ENCODE peak calls at places on chromosomes 16 and 17, in nine cellular contexts. O, C, K, Z, G, X, J, P and M are unnamed samples.

GRCh38 chr16:81645303-81645702 is 133.8 kb upstream of the PLCG2 start:
- DNase-seq in O (no peak), C (peak), K (no peak), Z (peak), G (peak), X (no peak), J (no peak), P (peak), M (no peak)

GRCh38 chr17:63542942-63543821 is 7.1 kb upstream of the DCAF7 start:
- DNase-seq in O (no peak), C (no peak), K (no peak), Z (no peak), G (no peak), X (no peak), J (peak), P (no peak), M (no peak)

GRCh38 chr16:78647019-78647418 is 547.6 kb downstream of the WWOX start:
- DNase-seq in O (no peak), C (no peak), K (no peak), Z (no peak), G (no peak), X (no peak), J (no peak), P (no peak), M (no peak)

GRCh38 chr17:83054518-83055125 is 24.8 kb upstream of the METRNL start:
- DNase-seq in O (no peak), C (no peak), K (peak), Z (no peak), G (no peak), X (no peak), J (no peak), P (peak), M (no peak)

GRCh38 chr17:13568746-13569739 is 32.7 kb downstream of the HS3ST3A1 start:
- DNase-seq in O (no peak), C (no peak), K (no peak), Z (no peak), G (peak), X (no peak), J (no peak), P (no peak), M (no peak)

GRCh38 chr17:6079155-6079554 is 9.0 kb downstream of the WSCD1 start:
- DNase-seq in O (no peak), C (no peak), K (no peak), Z (no peak), G (no peak), X (no peak), J (no peak), P (no peak), M (no peak)

GRCh38 chr16:80887062-80887461 is 82.7 kb upstream of the CDYL2 start:
- DNase-seq in O (no peak), C (no peak), K (no peak), Z (no peak), G (no peak), X (no peak), J (no peak), P (no peak), M (no peak)

GRCh38 chr17:57032343-57032742 is 52.7 kb upstream of the AKAP1 start:
- DNase-seq in O (no peak), C (no peak), K (no peak), Z (no peak), G (no peak), X (no peak), J (no peak), P (peak), M (no peak)

GRCh38 chr16:58046054-58046881 is 20.7 kb downstream of the MMP15 start:
- DNase-seq in O (no peak), C (no peak), K (no peak), Z (no peak), G (no peak), X (no peak), J (no peak), P (no peak), M (no peak)

GRCh38 chr17:43992641-43993040 is 11.8 kb upstream of the NAGS start:
- DNase-seq in O (no peak), C (no peak), K (no peak), Z (no peak), G (no peak), X (no peak), J (no peak), P (peak), M (no peak)

GRCh38 chr17:7841622-7842379 is 7.8 kb downstream of the KDM6B start:
- DNase-seq in O (peak), C (peak), K (peak), Z (peak), G (peak), X (peak), J (peak), P (peak), M (peak)

GRCh38 chr17:61467416-61468262 is 15.4 kb downstream of the TBX4 start:
- DNase-seq in O (no peak), C (peak), K (peak), Z (peak), G (peak), X (no peak), J (peak), P (peak), M (no peak)

GRCh38 chr16:27625050-27625697 is 75.2 kb downstream of the KATNIP start:
- DNase-seq in O (no peak), C (peak), K (no peak), Z (peak), G (no peak), X (no peak), J (no peak), P (no peak), M (no peak)

GRCh38 chr17:82888583-82889495 is 49.0 kb upstream of the ZNF750 start:
- DNase-seq in O (peak), C (no peak), K (no peak), Z (no peak), G (no peak), X (no peak), J (peak), P (peak), M (no peak)

GRCh38 chr16:72836985-72837384 is 210.9 kb downstream of the ZFHX3 start:
- DNase-seq in O (no peak), C (no peak), K (no peak), Z (no peak), G (no peak), X (no peak), J (no peak), P (no peak), M (no peak)

GRCh38 chr16:11801481-11802021 is 4.5 kb upstream of the ZC3H7A start:
- DNase-seq in O (no peak), C (peak), K (no peak), Z (no peak), G (no peak), X (no peak), J (no peak), P (no peak), M (no peak)

GRCh38 chr16:75379911-75380847 is 53.1 kb downstream of the CFDP1 start:
- DNase-seq in O (peak), C (no peak), K (no peak), Z (no peak), G (no peak), X (no peak), J (no peak), P (peak), M (peak)

GRCh38 chr17:69796093-69796492 is 278.9 kb upstream of the KCNJ16 start:
- DNase-seq in O (no peak), C (no peak), K (no peak), Z (no peak), G (no peak), X (no peak), J (no peak), P (no peak), M (no peak)

GRCh38 chr17:81391964-81392908 is 3.0 kb upstream of the BAHCC1 start:
- DNase-seq in O (no peak), C (peak), K (peak), Z (peak), G (peak), X (no peak), J (no peak), P (peak), M (no peak)

GRCh38 chr17:68291836-68292688 is 767 bp downstream of the ARSG start:
- DNase-seq in O (peak), C (peak), K (peak), Z (peak), G (peak), X (no peak), J (peak), P (peak), M (peak)

GRCh38 chr17:83179378-83179777 is 100.0 kb downstream of the METRNL start:
- DNase-seq in O (peak), C (no peak), K (no peak), Z (no peak), G (no peak), X (no peak), J (no peak), P (no peak), M (no peak)

GRCh38 chr16:75264999-75265910 is 13.8 kb upstream of the BCAR1 start:
- DNase-seq in O (no peak), C (no peak), K (peak), Z (no peak), G (no peak), X (no peak), J (peak), P (peak), M (no peak)

GRCh38 chr17:3916825-3917224 is 560 bp upstream of the P2RX1 start:
- DNase-seq in O (no peak), C (no peak), K (no peak), Z (no peak), G (no peak), X (no peak), J (no peak), P (no peak), M (no peak)

GRCh38 chr16:55651841-55652824 is 3.7 kb upstream of the SLC6A2 start:
- DNase-seq in O (no peak), C (no peak), K (no peak), Z (no peak), G (no peak), X (no peak), J (no peak), P (no peak), M (no peak)

GRCh38 chr16:69848635-69849545 is 86.8 kb downstream of the WWP2 start:
- DNase-seq in O (no peak), C (peak), K (no peak), Z (peak), G (peak), X (peak), J (no peak), P (peak), M (no peak)

GRCh38 chr16:30018731-30019158 is 4.3 kb upstream of the C16orf92 start:
- DNase-seq in O (no peak), C (peak), K (no peak), Z (no peak), G (no peak), X (no peak), J (no peak), P (no peak), M (no peak)

GRCh38 chr16:83211711-83212110 is 584.9 kb downstream of the CDH13 start:
- DNase-seq in O (no peak), C (no peak), K (no peak), Z (no peak), G (peak), X (no peak), J (no peak), P (no peak), M (no peak)

GRCh38 chr17:12070561-12070960 is 49.9 kb downstream of the MAP2K4 start:
- DNase-seq in O (no peak), C (peak), K (no peak), Z (peak), G (no peak), X (no peak), J (no peak), P (no peak), M (no peak)

GRCh38 chr16:82748026-82748425 is 121.3 kb downstream of the CDH13 start:
- DNase-seq in O (no peak), C (peak), K (no peak), Z (peak), G (no peak), X (peak), J (no peak), P (no peak), M (no peak)

GRCh38 chr16:11743308-11744074 is 834 bp upstream of the TXNDC11 start:
- DNase-seq in O (peak), C (peak), K (no peak), Z (peak), G (no peak), X (peak), J (peak), P (peak), M (no peak)

GRCh38 chr16:84618428-84619102 is 687 bp upstream of the COTL1 start:
- DNase-seq in O (no peak), C (peak), K (peak), Z (peak), G (no peak), X (no peak), J (peak), P (no peak), M (no peak)

GRCh38 chr16:79089735-79090284 is 510.7 kb downstream of the MAF start:
- DNase-seq in O (peak), C (no peak), K (no peak), Z (no peak), G (no peak), X (no peak), J (no peak), P (no peak), M (peak)

GRCh38 chr16:25037632-25038031 is 22.5 kb upstream of the ARHGAP17 start:
- DNase-seq in O (no peak), C (no peak), K (no peak), Z (no peak), G (no peak), X (no peak), J (no peak), P (no peak), M (no peak)

GRCh38 chr16:25036561-25036960 is 21.4 kb upstream of the ARHGAP17 start:
- DNase-seq in O (no peak), C (no peak), K (no peak), Z (no peak), G (no peak), X (no peak), J (no peak), P (no peak), M (no peak)

GRCh38 chr16:25040543-25040942 is 25.4 kb upstream of the ARHGAP17 start:
- DNase-seq in O (no peak), C (no peak), K (no peak), Z (no peak), G (no peak), X (no peak), J (no peak), P (no peak), M (no peak)

GRCh38 chr16:25037221-25037620 is 22.1 kb upstream of the ARHGAP17 start:
- DNase-seq in O (no peak), C (no peak), K (no peak), Z (no peak), G (no peak), X (no peak), J (no peak), P (no peak), M (no peak)

GRCh38 chr16:25038239-25038954 is 23.2 kb upstream of the ARHGAP17 start:
- DNase-seq in O (no peak), C (no peak), K (no peak), Z (no peak), G (no peak), X (no peak), J (no peak), P (no peak), M (no peak)
- H3K4me3 ChIP-seq in O (no peak), C (no peak), K (no peak), Z (no peak), G (no peak), X (no peak), J (no peak), P (no peak), M (no peak)

GRCh38 chr17:46150216-46150963 is 42.8 kb downstream of the KANSL1 start:
- DNase-seq in O (no peak), C (no peak), K (no peak), Z (no peak), G (no peak), X (no peak), J (no peak), P (no peak), M (no peak)
- H3K4me3 ChIP-seq in O (no peak), C (no peak), K (no peak), Z (no peak), G (no peak), X (no peak), J (no peak), P (no peak), M (no peak)

GRCh38 chr16:2197765-2198164 is 1.4 kb upstream of the CASKIN1 start:
- DNase-seq in O (no peak), C (no peak), K (no peak), Z (no peak), G (no peak), X (no peak), J (no peak), P (no peak), M (no peak)

GRCh38 chr16:2196162-2196980 is at the start of gene CASKIN1:
- DNase-seq in O (no peak), C (no peak), K (no peak), Z (no peak), G (peak), X (no peak), J (no peak), P (no peak), M (no peak)

GRCh38 chr16:2195316-2196161 is 866 bp downstream of the CASKIN1 start:
- DNase-seq in O (peak), C (no peak), K (peak), Z (no peak), G (no peak), X (no peak), J (no peak), P (no peak), M (peak)

GRCh38 chr16:2198283-2198682 is 1.9 kb upstream of the CASKIN1 start:
- DNase-seq in O (no peak), C (no peak), K (no peak), Z (no peak), G (no peak), X (no peak), J (no peak), P (no peak), M (no peak)

DNA sequence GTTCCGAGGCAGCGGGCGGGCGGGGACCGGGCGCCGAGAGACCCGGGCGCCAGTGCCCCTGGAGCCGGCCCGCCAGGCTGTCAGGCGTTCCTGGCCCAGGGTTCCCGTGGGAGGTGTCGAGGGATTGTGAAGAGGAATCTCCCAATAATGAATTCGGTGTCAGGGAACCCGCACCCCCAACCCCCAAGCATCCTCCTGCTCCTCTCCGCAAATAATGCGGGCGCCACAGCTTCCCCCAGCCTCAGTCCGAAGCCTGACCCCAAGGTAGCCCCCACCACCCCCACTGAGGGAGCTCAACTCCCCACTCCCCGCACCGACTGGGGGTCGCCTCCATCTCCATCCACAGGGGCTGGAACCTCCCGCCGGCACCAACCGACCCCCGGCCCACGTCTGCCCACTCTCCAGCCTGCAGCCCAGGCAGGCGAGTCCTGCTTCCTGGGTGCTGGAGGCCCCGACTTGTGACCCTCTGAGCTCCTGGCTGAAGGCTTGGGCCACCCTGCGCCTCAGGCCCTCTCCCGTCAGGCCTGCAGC is 641 bp upstream of the CASKIN1 start:
- DNase-seq in O (no peak), C (no peak), K (no peak), Z (no peak), G (no peak), X (no peak), J (no peak), P (no peak), M (no peak)
- H3K4me3 ChIP-seq in O (no peak), C (no peak), K (no peak), Z (no peak), G (peak), X (peak), J (no peak), P (no peak), M (no peak)

GRCh38 chr17:78230996-78231931 is at the start of gene TMEM235:
- DNase-seq in O (no peak), C (no peak), K (peak), Z (no peak), G (no peak), X (no peak), J (no peak), P (no peak), M (no peak)
- H3K4me3 ChIP-seq in O (no peak), C (no peak), K (peak), Z (no peak), G (peak), X (no peak), J (no peak), P (no peak), M (no peak)

GRCh38 chr17:21165922-21166598 is 39.3 kb downstream of the DHRS7B start:
- DNase-seq in O (no peak), C (no peak), K (no peak), Z (no peak), G (no peak), X (no peak), J (no peak), P (no peak), M (no peak)
- H3K4me3 ChIP-seq in O (no peak), C (no peak), K (no peak), Z (no peak), G (no peak), X (peak), J (no peak), P (no peak), M (no peak)

GRCh38 chr16:66364117-66364958 is 2.2 kb upstream of the CDH5 start:
- DNase-seq in O (no peak), C (peak), K (no peak), Z (no peak), G (no peak), X (no peak), J (no peak), P (peak), M (no peak)

GRCh38 chr16:66365588-66365987 is 903 bp upstream of the CDH5 start:
- DNase-seq in O (no peak), C (peak), K (no peak), Z (no peak), G (no peak), X (no peak), J (peak), P (no peak), M (no peak)

GRCh38 chr16:66367968-66368891 is 1.7 kb downstream of the CDH5 start:
- DNase-seq in O (no peak), C (peak), K (no peak), Z (no peak), G (no peak), X (no peak), J (no peak), P (no peak), M (no peak)

GRCh38 chr16:66364959-66365306 is 1.6 kb upstream of the CDH5 start:
- DNase-seq in O (no peak), C (no peak), K (no peak), Z (no peak), G (no peak), X (no peak), J (no peak), P (no peak), M (no peak)

GRCh38 chr16:66366433-66367299 is at the start of gene CDH5:
- DNase-seq in O (no peak), C (peak), K (no peak), Z (no peak), G (no peak), X (no peak), J (no peak), P (peak), M (no peak)
- H3K4me3 ChIP-seq in O (no peak), C (peak), K (no peak), Z (no peak), G (no peak), X (peak), J (no peak), P (peak), M (no peak)